ENCODE peak calls at places on chromosome 5, in four cellular contexts. Q is HepG2, S is GM12878, R is K562. C is an unnamed sample.

GRCh38 chr5:12772276-12772675 is 868.0 kb upstream of the CTNND2 start:
- DNase-seq in R (no peak), S (no peak), Q (no peak), C (no peak)

GRCh38 chr5:73748510-73749410 is 122.8 kb downstream of the ARHGEF28 start:
- DNase-seq in S (no peak), R (no peak), Q (no peak), C (no peak)

GRCh38 chr5:154519375-154519774 is 41.3 kb upstream of the HAND1 start:
- DNase-seq in Q (no peak), S (no peak), R (no peak), C (no peak)

GRCh38 chr5:132753135-132753987 is 6.1 kb downstream of the CCNI2 start:
- DNase-seq in R (no peak), S (no peak), Q (peak), C (peak)

GRCh38 chr5:32319392-32319791 is 6.7 kb upstream of the MTMR12 start:
- DNase-seq in Q (peak), S (no peak), R (no peak), C (peak)

GRCh38 chr5:6682239-6682638 is 31.0 kb upstream of the TENT4A start:
- DNase-seq in Q (no peak), R (peak), S (no peak), C (peak)

GRCh38 chr5:170076211-170076610 is 29.5 kb upstream of the FOXI1 start:
- DNase-seq in R (no peak), S (no peak), Q (no peak), C (no peak)

GRCh38 chr5:118553662-118554061 is 434.7 kb downstream of the DTWD2 start:
- DNase-seq in Q (no peak), S (no peak), R (no peak), C (no peak)

GRCh38 chr5:1229822-1230221 is 4.6 kb downstream of the SLC6A18 start:
- DNase-seq in S (no peak), Q (no peak), R (no peak), C (no peak)

GRCh38 chr5:57824047-57824446 is 341.4 kb upstream of the ACTBL2 start:
- DNase-seq in R (no peak), S (no peak), Q (no peak), C (no peak)

GRCh38 chr5:177434437-177434836 is 8.0 kb downstream of the GRK6 start:
- DNase-seq in Q (no peak), R (no peak), S (no peak), C (no peak)
- TF ChIP-seq POLR2AphosphoS5 in Q (no peak), R (no peak), S (no peak), C (no peak)

DNA sequence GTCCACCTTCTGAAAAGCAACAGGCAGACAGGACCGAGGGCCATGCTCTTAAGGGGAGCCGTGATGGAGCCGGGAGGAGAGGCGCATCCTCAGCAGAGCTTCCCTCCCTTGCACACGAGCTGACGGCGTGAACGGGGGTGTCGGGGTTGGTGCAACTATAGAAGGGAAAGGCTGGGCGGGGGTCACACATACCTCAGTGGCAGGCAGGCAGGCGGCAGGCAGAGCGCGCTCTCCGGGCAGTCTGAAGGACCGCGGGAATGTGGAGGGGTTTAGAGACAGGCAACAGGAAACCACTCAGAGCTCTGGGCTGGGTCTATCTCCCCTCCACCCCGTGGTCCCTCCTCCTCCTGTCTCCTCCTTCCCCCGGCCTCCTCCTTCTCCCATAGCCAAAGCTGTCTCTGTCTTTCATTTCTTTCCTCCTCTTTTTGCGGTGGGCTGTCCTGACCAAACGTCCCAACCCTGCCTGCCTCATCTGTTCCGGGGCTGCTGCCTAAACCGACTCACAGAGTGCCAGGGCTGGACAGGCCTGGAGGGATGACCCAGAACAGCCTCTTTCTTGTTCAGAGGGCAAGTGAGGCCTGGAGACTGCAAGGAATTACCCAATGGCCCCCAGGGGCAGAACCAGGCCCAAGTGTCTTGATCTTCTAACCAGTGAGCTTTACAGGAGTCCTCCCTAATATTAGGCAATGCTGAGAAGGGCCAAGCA is at the start of gene SPARC:
- DNase-seq in Q (no peak), R (no peak), S (no peak), C (peak)
- TF ChIP-seq REST in Q (no peak), R (no peak), S (no peak), C (no peak)

GRCh38 chr5:95815143-95815729 is 7.3 kb downstream of the GLRX start:
- DNase-seq in R (no peak), S (no peak), Q (no peak), C (no peak)

GRCh38 chr5:95816341-95816740 is 6.2 kb downstream of the GLRX start:
- DNase-seq in R (no peak), S (no peak), Q (no peak), C (no peak)

GRCh38 chr5:95818181-95819147 is 4.1 kb downstream of the GLRX start:
- DNase-seq in S (no peak), Q (no peak), R (no peak), C (no peak)

GRCh38 chr5:95816803-95817202 is 5.7 kb downstream of the GLRX start:
- DNase-seq in S (no peak), Q (no peak), R (no peak), C (no peak)

GRCh38 chr5:95817430-95817829 is 5.1 kb downstream of the GLRX start:
- DNase-seq in Q (no peak), S (no peak), R (no peak), C (peak)
- TF ChIP-seq CREB1 in Q (no peak), S (no peak), R (no peak), C (no peak)

GRCh38 chr5:112846556-112846955 is 14.5 kb upstream of the SRP19 start:
- DNase-seq in Q (no peak), R (no peak), S (no peak), C (peak)

GRCh38 chr5:112847306-112847705 is 13.8 kb upstream of the SRP19 start:
- DNase-seq in S (no peak), Q (no peak), R (no peak), C (no peak)

GRCh38 chr5:112844489-112844888 is 16.6 kb upstream of the SRP19 start:
- DNase-seq in R (no peak), Q (no peak), S (no peak), C (no peak)

GRCh38 chr5:112849912-112850311 is 11.2 kb upstream of the SRP19 start:
- DNase-seq in S (no peak), R (no peak), Q (no peak), C (no peak)

DNA sequence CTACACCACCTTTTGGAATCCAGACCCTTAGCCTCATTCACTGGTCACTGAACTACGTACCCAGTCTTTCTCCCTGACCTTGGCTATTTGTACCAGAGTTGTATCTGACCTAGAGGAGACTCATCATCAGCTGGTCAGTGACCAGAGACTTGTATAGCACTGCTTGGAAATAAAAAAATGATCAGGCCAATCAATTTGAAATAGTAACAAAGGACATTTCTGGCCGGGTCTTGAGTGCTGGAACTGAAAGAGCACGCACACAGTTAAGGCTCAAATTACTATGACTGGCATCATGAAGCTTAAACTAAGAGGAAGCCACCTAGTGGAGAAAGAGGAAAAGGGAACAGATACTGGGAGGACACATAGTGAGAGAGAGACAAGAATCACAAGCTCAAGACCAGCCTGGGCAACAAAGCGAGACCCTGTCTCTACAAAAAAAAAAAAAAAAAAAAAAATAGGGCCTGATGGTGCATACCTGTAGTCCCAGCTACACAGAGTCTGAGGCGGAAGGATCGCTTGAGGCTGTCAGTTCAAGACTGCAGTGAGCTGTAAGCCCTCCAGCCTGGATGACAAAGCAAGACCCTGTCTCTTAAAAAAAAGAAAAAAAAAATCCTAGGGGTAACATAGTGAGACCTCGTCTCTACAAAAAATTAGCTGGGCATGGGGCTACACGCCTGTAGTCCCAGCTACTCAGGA is 12.8 kb upstream of the SRP19 start:
- DNase-seq in R (peak), S (peak), Q (peak), C (peak)
- TF ChIP-seq POLR2AphosphoS5 in R (no peak), S (no peak), Q (no peak), C (no peak)

DNA sequence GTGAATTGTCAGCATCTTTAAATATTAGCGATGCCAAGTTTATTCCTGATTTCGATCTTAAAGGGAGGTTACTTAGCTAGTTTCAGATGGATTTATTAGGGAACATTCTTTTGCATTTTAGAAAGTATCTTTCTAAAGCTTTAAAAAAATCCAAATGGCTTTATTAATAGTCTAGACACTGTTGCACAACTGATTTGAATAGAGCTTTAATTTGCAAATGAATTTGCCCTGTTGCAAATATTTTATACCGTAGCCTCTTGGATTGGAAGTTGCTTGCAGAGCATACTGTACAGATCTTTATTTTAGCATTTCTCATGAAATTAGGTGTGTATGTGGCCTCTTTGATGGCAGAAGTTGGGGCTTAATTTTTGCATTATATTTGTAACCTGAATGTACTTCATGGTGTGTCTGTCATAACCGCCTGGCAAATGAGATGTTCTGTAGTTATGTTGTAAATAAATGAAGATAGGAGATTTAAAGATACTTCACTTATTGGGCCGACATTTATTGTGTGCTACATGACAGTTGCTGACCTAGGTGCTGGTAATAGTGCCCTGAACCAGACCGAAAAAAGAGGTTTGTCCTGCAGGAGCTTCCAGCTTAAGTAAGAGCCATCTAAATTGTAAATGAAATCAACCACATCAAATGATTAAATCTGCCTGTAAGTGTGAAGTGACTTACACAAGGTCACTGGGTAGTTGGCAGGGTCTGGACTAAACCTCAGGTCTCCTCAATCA is 1.8 kb downstream of the TCERG1 start:
- DNase-seq in R (no peak), S (no peak), Q (no peak), C (peak)
- TF ChIP-seq REST in R (no peak), S (peak), Q (no peak), C (no peak)

DNA sequence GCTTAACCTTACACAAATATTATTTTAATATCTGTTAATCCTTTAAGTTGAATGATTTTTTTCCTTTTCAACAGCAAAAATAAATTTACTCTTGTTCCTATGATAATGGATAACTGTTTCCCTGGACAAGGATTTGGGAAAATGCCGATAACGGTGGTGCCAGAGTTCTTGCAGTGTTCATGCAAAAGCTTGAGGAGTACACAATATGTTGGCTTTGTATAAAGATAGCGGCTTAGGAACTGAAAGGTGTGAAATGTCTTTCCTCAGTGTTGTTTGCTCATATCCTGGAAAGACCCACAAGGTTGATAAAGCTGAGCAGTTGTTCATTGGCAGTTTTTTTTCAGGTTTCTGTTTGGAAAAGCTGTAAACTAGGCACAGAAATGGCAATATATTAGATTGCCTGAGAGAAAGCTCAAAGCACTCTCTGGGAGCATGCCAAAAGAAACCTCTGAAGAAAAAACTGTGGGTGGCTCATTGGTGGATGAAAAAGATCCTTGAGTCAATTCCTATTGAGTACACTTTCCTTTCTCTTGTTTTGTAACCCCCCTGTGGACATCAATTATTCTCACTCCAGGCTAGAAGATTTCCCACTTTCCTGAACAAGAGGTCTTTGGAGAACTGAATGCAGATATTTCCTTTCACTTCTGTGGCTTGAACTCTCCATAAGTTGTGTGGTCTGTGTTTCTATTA is 117.2 kb upstream of the RGMB start:
- DNase-seq in R (no peak), Q (no peak), S (no peak), C (peak)
- TF ChIP-seq CREB1 in R (no peak), Q (no peak), S (no peak), C (no peak)

DNA sequence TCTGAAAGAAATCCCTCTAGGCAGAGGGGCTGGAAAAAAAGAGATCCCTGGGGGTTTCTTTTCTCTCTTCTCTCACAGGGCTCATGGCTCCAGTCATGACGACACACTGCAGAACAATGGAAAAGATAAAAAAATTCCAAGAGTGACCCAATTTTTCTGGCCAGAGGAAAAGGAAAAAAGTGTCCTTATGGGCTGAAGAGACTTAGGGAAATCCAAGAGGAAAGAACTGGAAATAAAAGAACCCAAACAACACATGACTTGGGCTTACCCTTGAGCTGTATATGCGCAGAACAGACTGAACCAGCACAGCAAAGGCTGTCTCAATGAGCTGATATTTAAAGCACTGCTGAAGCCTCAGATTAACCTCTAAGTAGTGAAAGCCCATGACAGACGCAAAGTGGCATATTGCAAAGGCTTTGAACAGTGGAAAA is 102.4 kb downstream of the SMIM23 start:
- DNase-seq in S (no peak), R (no peak), Q (no peak), C (no peak)
- TF ChIP-seq POLR2AphosphoS5 in S (no peak), R (no peak), Q (no peak), C (no peak)

DNA sequence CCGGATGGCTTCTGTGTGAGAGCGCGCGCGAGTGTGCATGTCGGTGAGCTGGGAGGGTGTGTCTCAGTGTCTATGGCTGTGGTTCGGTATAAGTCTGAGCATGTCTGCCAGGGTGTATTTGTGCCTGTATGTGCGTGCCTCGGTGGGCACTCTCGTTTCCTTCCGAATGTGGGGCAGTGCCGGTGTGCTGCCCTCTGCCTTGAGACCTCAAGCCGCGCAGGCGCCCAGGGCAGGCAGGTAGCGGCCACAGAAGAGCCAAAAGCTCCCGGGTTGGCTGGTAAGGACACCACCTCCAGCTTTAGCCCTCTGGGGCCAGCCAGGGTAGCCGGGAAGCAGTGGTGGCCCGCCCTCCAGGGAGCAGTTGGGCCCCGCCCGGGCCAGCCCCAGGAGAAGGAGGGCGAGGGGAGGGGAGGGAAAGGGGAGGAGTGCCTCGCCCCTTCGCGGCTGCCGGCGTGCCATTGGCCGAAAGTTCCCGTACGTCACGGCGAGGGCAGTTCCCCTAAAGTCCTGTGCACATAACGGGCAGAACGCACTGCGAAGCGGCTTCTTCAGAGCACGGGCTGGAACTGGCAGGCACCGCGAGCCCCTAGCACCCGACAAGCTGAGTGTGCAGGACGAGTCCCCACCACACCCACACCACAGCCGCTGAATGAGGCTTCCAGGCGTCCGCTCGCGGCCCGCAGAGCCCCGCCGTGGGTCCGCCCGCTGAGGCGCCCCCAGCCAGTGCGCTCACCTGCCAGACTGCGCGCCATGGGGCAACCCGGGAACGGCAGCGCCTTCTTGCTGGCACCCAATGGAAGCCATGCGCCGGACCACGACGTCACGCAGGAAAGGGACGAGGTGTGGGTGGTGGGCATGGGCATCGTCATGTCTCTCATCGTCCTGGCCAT is at the start of gene ADRB2:
- DNase-seq in Q (peak), S (peak), R (peak), C (peak)
- TF ChIP-seq REST in Q (no peak), S (no peak), R (no peak), C (no peak)

GRCh38 chr5:34899066-34899465 is 16.2 kb downstream of the RAD1 start:
- DNase-seq in Q (no peak), R (no peak), S (no peak), C (no peak)

GRCh38 chr5:34898258-34898895 is 16.9 kb downstream of the RAD1 start:
- DNase-seq in S (no peak), R (peak), Q (peak), C (peak)

GRCh38 chr5:34897646-34898045 is 17.7 kb downstream of the RAD1 start:
- DNase-seq in Q (no peak), S (no peak), R (no peak), C (no peak)

GRCh38 chr5:34894716-34895115 is 20.6 kb downstream of the RAD1 start:
- DNase-seq in S (no peak), R (no peak), Q (no peak), C (no peak)

DNA sequence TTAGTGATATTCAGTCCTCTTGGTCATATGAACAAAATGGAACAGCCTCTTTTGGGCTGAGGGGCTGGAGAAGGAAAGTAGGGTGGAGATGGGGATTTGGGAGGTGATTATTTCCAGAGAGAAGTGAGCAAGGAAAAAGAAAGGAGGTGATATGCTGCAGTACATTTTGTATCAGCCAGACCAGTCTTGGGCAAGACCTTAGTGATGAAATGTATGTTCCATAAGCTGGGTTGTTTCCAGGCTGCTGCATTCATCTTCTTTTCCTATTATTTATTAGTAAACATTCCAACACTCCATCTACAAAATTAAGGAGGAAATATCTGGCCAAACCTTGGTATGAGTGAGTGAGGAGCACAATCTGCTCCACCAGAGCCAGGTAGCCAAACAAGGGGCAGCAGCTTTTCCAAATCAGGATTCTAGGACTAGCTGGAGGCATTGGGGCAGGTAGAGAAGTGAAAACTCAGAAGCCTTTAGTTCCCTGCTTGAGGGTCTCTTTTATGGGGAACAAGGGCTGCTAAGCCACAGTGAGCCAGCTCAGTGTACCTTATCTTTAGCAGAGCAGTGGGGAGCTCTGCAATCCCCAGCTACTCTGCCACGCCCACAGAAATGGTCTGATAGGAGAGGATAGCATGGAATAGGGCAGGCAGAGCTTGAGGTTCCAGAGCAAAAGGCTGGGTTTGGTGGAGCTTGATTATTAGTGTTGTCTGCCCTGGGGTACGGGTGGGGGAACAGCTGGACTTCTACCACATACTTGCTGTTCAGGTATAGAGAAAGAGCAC is 19.5 kb downstream of the RAD1 start:
- DNase-seq in S (no peak), R (peak), Q (no peak), C (no peak)
- TF ChIP-seq CREB1 in S (no peak), R (no peak), Q (no peak), C (no peak)